ENCODE peak calls at places on chromosome 10, in four cellular contexts. One of them, this sample, is unnamed.

GRCh38 chr10:32153252-32153651 is 97.0 kb upstream of the KIF5B start:
- DNase-seq in uterus: no peak
- DNase-seq in cardiac muscle cell: no peak
- DNase-seq in astrocyte of the spinal cord: no peak
- DNase-seq in this sample: no peak

GRCh38 chr10:5665380-5666323 is 743 bp downstream of the ASB13 start:
- DNase-seq in uterus: peak
- DNase-seq in cardiac muscle cell: peak
- DNase-seq in astrocyte of the spinal cord: no peak
- DNase-seq in this sample: peak

GRCh38 chr10:9289811-9290210 is 1235.3 kb downstream of the GATA3 start:
- DNase-seq in uterus: no peak
- DNase-seq in cardiac muscle cell: no peak
- DNase-seq in astrocyte of the spinal cord: no peak
- DNase-seq in this sample: no peak

GRCh38 chr10:45997557-45997956 is 25.3 kb downstream of the TIMM23 start:
- DNase-seq in uterus: no peak
- DNase-seq in cardiac muscle cell: no peak
- DNase-seq in astrocyte of the spinal cord: no peak
- DNase-seq in this sample: no peak

GRCh38 chr10:122544493-122544892 is 16.1 kb upstream of the DMBT1 start:
- DNase-seq in uterus: no peak
- DNase-seq in cardiac muscle cell: no peak
- DNase-seq in astrocyte of the spinal cord: no peak
- DNase-seq in this sample: no peak

GRCh38 chr10:51439645-51440044 is 259.8 kb downstream of the CSTF2T start:
- DNase-seq in uterus: no peak
- DNase-seq in cardiac muscle cell: no peak
- DNase-seq in astrocyte of the spinal cord: no peak
- DNase-seq in this sample: no peak

GRCh38 chr10:92242910-92243671 is 47.8 kb downstream of the CPEB3 start:
- DNase-seq in uterus: peak
- DNase-seq in cardiac muscle cell: peak
- DNase-seq in astrocyte of the spinal cord: peak
- DNase-seq in this sample: peak

GRCh38 chr10:80471009-80471408 is 16.9 kb downstream of the TSPAN14 start:
- DNase-seq in uterus: no peak
- DNase-seq in cardiac muscle cell: no peak
- DNase-seq in astrocyte of the spinal cord: no peak
- DNase-seq in this sample: no peak

GRCh38 chr10:42866115-42866995 is 83.8 kb downstream of the BMS1 start:
- DNase-seq in uterus: peak
- DNase-seq in cardiac muscle cell: peak
- DNase-seq in astrocyte of the spinal cord: peak
- DNase-seq in this sample: peak

GRCh38 chr10:119439922-119440321 is 102.6 kb downstream of the RGS10 start:
- DNase-seq in uterus: no peak
- DNase-seq in cardiac muscle cell: no peak
- DNase-seq in astrocyte of the spinal cord: no peak
- DNase-seq in this sample: no peak

GRCh38 chr10:71638087-71638576 is 81.4 kb downstream of the C10orf105 start:
- DNase-seq in uterus: no peak
- DNase-seq in cardiac muscle cell: no peak
- DNase-seq in astrocyte of the spinal cord: no peak
- DNase-seq in this sample: no peak